ENCODE peak calls at places on chromosomes 13 and 19, in eight cellular contexts. I is transverse colon, U is SK-N-SH, R is heart right ventricle, Z is HCT116, T is PC-3, F is psoas muscle, X is cardiac muscle cell. Q is an unnamed sample. For H3K4me1, the result is how much of the 10 kb centered on the place peaks cover.

GRCh38 chr13:106468207-106468606 is 67.3 kb downstream of the EFNB2 start:
- DNase-seq in X (no peak), U (no peak), R (peak), Z (no peak), T (no peak), F (no peak), I (no peak), Q (no peak)

GRCh38 chr13:26839682-26840081 is 79.1 kb upstream of the GPR12 start:
- DNase-seq in F (no peak), X (no peak), U (no peak), T (no peak), R (no peak), Z (no peak), I (no peak), Q (no peak)

GRCh38 chr19:644789-645188 is 5.1 kb downstream of the FGF22 start:
- DNase-seq in R (no peak), Z (no peak), F (peak), T (no peak), X (no peak), U (no peak), I (no peak), Q (peak)

GRCh38 chr19:34953092-34953491 is 10.9 kb downstream of the ZNF792 start:
- DNase-seq in Z (no peak), I (no peak), X (no peak), R (no peak), T (no peak), F (no peak), U (no peak), Q (no peak)

GRCh38 chr13:71359641-71360040 is 507.4 kb downstream of the DACH1 start:
- DNase-seq in T (no peak), X (no peak), U (no peak), R (no peak), F (no peak), Z (no peak), I (no peak), Q (no peak)

GRCh38 chr13:27427663-27428062 is 3.2 kb downstream of the GTF3A start:
- DNase-seq in X (no peak), T (no peak), Z (no peak), F (no peak), I (no peak), R (no peak), U (no peak), Q (no peak)

GRCh38 chr13:27004866-27005265 is 166.7 kb downstream of the USP12 start:
- DNase-seq in X (no peak), F (no peak), I (no peak), R (no peak), U (no peak), T (no peak), Z (no peak), Q (no peak)

GRCh38 chr13:32086366-32086765 is 54.8 kb downstream of the FRY start:
- DNase-seq in T (no peak), F (no peak), R (no peak), X (no peak), Z (no peak), U (no peak), I (no peak), Q (no peak)

GRCh38 chr19:7833225-7834156 is 3.5 kb downstream of the EVI5L start:
- DNase-seq in X (no peak), R (peak), F (peak), I (peak), Z (peak), U (no peak), T (peak), Q (no peak)

GRCh38 chr13:33526718-33527117 is 241.2 kb upstream of the STARD13 start:
- DNase-seq in I (no peak), X (no peak), R (no peak), Z (no peak), U (no peak), T (no peak), F (no peak), Q (no peak)

GRCh38 chr13:91346848-91347211 is 657 bp upstream of the MIR17HG start:
- DNase-seq in R (no peak), T (peak), F (no peak), I (peak), Z (no peak), X (peak), U (peak), Q (no peak)

GRCh38 chr13:106329941-106330340 is 205.5 kb downstream of the EFNB2 start:
- DNase-seq in X (no peak), T (no peak), U (no peak), R (no peak), I (peak), Z (no peak), F (no peak), Q (no peak)

GRCh38 chr13:100510208-100510997 is 78.2 kb downstream of the GGACT start:
- DNase-seq in X (no peak), Z (no peak), I (no peak), F (no peak), T (no peak), U (peak), R (no peak), Q (no peak)

GRCh38 chr13:27619093-27619705 is 1.1 kb downstream of the LNX2 start:
- DNase-seq in I (no peak), Z (no peak), X (no peak), R (no peak), T (peak), U (no peak), F (no peak), Q (no peak)

GRCh38 chr19:47471733-47472457 is at the start of gene SLC8A2:
- DNase-seq in U (peak), X (peak), Z (peak), T (peak), I (peak), F (peak), R (peak), Q (peak)

GRCh38 chr19:48900477-48901452 is 653 bp downstream of the NUCB1 start:
- DNase-seq in U (peak), I (no peak), F (no peak), T (peak), R (no peak), Z (no peak), X (no peak), Q (no peak)

GRCh38 chr19:38099966-38100365 is 124.1 kb downstream of the DPF1 start:
- DNase-seq in X (no peak), F (no peak), U (no peak), Z (no peak), T (no peak), I (no peak), R (no peak), Q (no peak)

GRCh38 chr19:17703823-17704463 is 15.3 kb upstream of the MAP1S start:
- DNase-seq in U (peak), Z (peak), T (peak), I (peak), X (peak), R (peak), F (peak), Q (peak)

GRCh38 chr13:50393641-50394040 is 378.4 kb downstream of the KCNRG start:
- DNase-seq in R (peak), X (peak), Z (no peak), U (no peak), I (no peak), F (no peak), T (no peak), Q (peak)

GRCh38 chr13:98416408-98416807 is 160.5 kb downstream of the STK24 start:
- DNase-seq in X (no peak), U (no peak), R (no peak), F (no peak), T (peak), I (peak), Z (no peak), Q (no peak)

GRCh38 chr19:18437481-18438330 is at the start of gene ISYNA1:
- DNase-seq in X (peak), Z (no peak), U (peak), T (peak), F (peak), I (peak), R (peak), Q (peak)

GRCh38 chr19:35832054-35832453 is 19.4 kb upstream of the PRODH2 start:
- DNase-seq in U (no peak), T (no peak), Z (no peak), I (no peak), R (no peak), F (no peak), X (no peak), Q (no peak)

GRCh38 chr19:2240881-2241760 is 4.5 kb downstream of the SF3A2 start:
- DNase-seq in I (no peak), T (no peak), Z (no peak), X (no peak), R (no peak), F (no peak), U (no peak), Q (no peak)

GRCh38 chr19:5023128-5023571 is 54.2 kb downstream of the KDM4B start:
- DNase-seq in X (no peak), T (no peak), U (no peak), Z (no peak), I (no peak), R (no peak), F (no peak), Q (no peak)

DNA sequence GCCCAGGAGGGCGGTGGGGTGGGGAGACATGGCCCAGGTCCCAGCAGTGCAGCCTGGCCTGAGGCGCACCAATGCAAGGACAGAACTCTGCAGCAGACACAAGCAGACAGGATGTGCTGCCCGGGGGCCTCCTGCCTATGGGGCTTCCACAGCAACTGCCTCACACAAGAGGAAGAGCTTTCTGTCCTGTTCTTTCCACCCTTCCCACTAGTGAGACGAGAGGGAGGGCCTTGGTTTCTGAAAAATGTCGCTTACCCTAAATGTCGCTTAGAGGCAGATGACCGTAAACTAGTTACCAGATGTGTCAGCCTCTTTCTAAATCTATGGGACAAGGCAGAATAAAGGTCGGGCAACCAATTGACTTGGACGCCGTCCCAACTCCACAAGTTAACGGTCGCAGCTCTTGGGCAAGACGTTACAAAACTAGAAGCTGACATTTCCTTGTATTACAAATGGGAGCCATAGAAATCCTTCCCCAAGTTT is at the start of gene LAIR1:
- DNase-seq in Z (no peak), I (peak), R (peak), F (peak), U (no peak), X (no peak), T (no peak), Q (no peak)
- H3K4me1 ChIP-seq in Z (under half), I (under half), R (under half), F (under half), U (under half), X (under half), T (under half), Q (under half)

GRCh38 chr19:45130888-45131615 is 29.7 kb downstream of the NKPD1 start:
- DNase-seq in X (no peak), U (no peak), T (peak), R (no peak), F (no peak), Z (peak), I (no peak), Q (peak)
- TF ChIP-seq CTCF in X (no peak), U (peak), T (peak), R (no peak), F (peak), Z (peak), I (peak), Q (peak)

GRCh38 chr19:12788682-12789097 is 2.6 kb upstream of the JUNB start:
- DNase-seq in T (peak), F (peak), X (peak), R (peak), Z (no peak), I (peak), U (peak), Q (peak)

GRCh38 chr19:12787458-12787857 is 3.8 kb upstream of the JUNB start:
- DNase-seq in X (no peak), T (no peak), Z (no peak), U (no peak), F (no peak), R (no peak), I (no peak), Q (no peak)

GRCh38 chr19:12789098-12789903 is 2.0 kb upstream of the JUNB start:
- DNase-seq in I (no peak), F (no peak), R (no peak), Z (no peak), T (peak), U (no peak), X (no peak), Q (peak)

GRCh38 chr19:12786950-12787349 is 4.3 kb upstream of the JUNB start:
- DNase-seq in Z (no peak), X (no peak), R (no peak), U (no peak), F (no peak), T (no peak), I (no peak), Q (no peak)

GRCh38 chr19:12788025-12788681 is 3.1 kb upstream of the JUNB start:
- DNase-seq in F (no peak), Z (no peak), R (no peak), I (no peak), X (no peak), T (no peak), U (peak), Q (no peak)
- H3K4me3 ChIP-seq in F (peak), Z (no peak), R (peak), I (no peak), X (no peak), T (peak), U (no peak), Q (peak)

GRCh38 chr19:41882568-41883462 is at the start of gene ARHGEF1:
- DNase-seq in F (peak), Z (no peak), X (peak), T (peak), U (peak), R (peak), I (peak), Q (no peak)
- H3K4me1 ChIP-seq in F (under half), Z (under half), X (under half), T (under half), U (under half), R (under half), I (under half), Q (under half)

GRCh38 chr19:53394522-53394973 is 401 bp upstream of the ZNF765 start:
- DNase-seq in Z (no peak), T (peak), U (peak), R (peak), I (peak), F (peak), X (peak), Q (peak)
- TF ChIP-seq CTCF in Z (no peak), T (no peak), U (no peak), R (no peak), I (no peak), F (no peak), X (no peak), Q (no peak)

GRCh38 chr19:10278935-10279334 is 7.8 kb upstream of the ICAM4 start:
- DNase-seq in U (no peak), X (no peak), R (no peak), T (no peak), Z (no peak), F (no peak), I (no peak), Q (no peak)

GRCh38 chr19:10271543-10272086 is 695 bp downstream of the ICAM1 start:
- DNase-seq in T (no peak), X (no peak), I (peak), U (peak), F (no peak), Z (no peak), R (no peak), Q (no peak)

GRCh38 chr19:10277795-10278583 is 7.1 kb downstream of the ICAM1 start:
- DNase-seq in U (no peak), T (no peak), Z (no peak), I (no peak), X (no peak), F (no peak), R (no peak), Q (no peak)

GRCh38 chr19:10270616-10271394 is at the start of gene ICAM1:
- DNase-seq in F (peak), I (peak), Z (no peak), X (no peak), R (peak), U (peak), T (peak), Q (no peak)

DNA sequence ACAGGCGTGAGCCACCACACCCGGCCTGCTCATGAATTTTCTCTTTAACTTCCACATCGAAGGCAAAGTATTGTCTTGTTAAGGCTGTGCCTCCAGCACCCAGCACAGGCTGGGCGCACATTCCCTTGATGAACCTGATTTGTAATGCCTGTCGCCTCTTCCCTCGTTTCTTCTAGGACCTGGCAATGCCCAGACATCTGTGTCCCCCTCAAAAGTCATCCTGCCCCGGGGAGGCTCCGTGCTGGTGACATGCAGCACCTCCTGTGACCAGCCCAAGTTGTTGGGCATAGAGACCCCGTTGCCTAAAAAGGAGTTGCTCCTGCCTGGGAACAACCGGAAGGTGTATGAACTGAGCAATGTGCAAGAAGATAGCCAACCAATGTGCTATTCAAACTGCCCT is 3.7 kb downstream of the ICAM1 start:
- DNase-seq in U (no peak), I (no peak), R (no peak), X (no peak), T (no peak), F (no peak), Z (no peak), Q (no peak)
- H3K4me3 ChIP-seq in U (no peak), I (no peak), R (no peak), X (no peak), T (no peak), F (no peak), Z (no peak), Q (no peak)

Q was measured in BE2C.